ENCODE peak calls at places on chromosomes 5 and 9, in five cellular contexts. One of them, this sample, is unnamed.

GRCh38 chr5:150320048-150320555 is 17.4 kb upstream of the ARSI start:
- DNase-seq in astrocyte: peak; percentile 89
- DNase-seq in WERI-Rb-1: no peak
- DNase-seq in ovary: peak; percentile 44
- DNase-seq in tibial artery: peak; percentile 85
- DNase-seq in this sample: no peak

GRCh38 chr5:40676643-40677333 is 2.9 kb upstream of the PTGER4 start:
- DNase-seq in ovary: no peak
- DNase-seq in WERI-Rb-1: no peak
- DNase-seq in astrocyte: peak; percentile 85
- DNase-seq in tibial artery: no peak
- DNase-seq in this sample: no peak

GRCh38 chr9:18274693-18275092 is 199.3 kb upstream of the ADAMTSL1 start:
- DNase-seq in ovary: no peak
- DNase-seq in tibial artery: no peak
- DNase-seq in astrocyte: peak; percentile 25
- DNase-seq in WERI-Rb-1: no peak
- DNase-seq in this sample: no peak

GRCh38 chr9:6054280-6055099 is 39.1 kb upstream of the RANBP6 start:
- DNase-seq in WERI-Rb-1: peak; percentile 85
- DNase-seq in astrocyte: peak; percentile 39
- DNase-seq in ovary: peak; percentile 50
- DNase-seq in tibial artery: no peak
- DNase-seq in this sample: peak; percentile 72

GRCh38 chr5:14902826-14903560 is 31.4 kb upstream of the ANKH start:
- DNase-seq in ovary: no peak
- DNase-seq in WERI-Rb-1: no peak
- DNase-seq in astrocyte: no peak
- DNase-seq in tibial artery: no peak
- DNase-seq in this sample: no peak

GRCh38 chr9:127550277-127550676 is 61.8 kb upstream of the STXBP1 start:
- DNase-seq in ovary: no peak
- DNase-seq in astrocyte: no peak
- DNase-seq in WERI-Rb-1: no peak
- DNase-seq in tibial artery: no peak
- DNase-seq in this sample: no peak

GRCh38 chr9:124844291-124844690 is 9.0 kb upstream of the WDR38 start:
- DNase-seq in ovary: no peak
- DNase-seq in tibial artery: no peak
- DNase-seq in astrocyte: no peak
- DNase-seq in WERI-Rb-1: no peak
- DNase-seq in this sample: no peak

GRCh38 chr9:123453904-123454321 is 97.9 kb downstream of the CRB2 start:
- DNase-seq in astrocyte: no peak
- DNase-seq in ovary: no peak
- DNase-seq in tibial artery: no peak
- DNase-seq in WERI-Rb-1: no peak
- DNase-seq in this sample: no peak

GRCh38 chr5:69006030-69006429 is 87.8 kb upstream of the SLC30A5 start:
- DNase-seq in tibial artery: no peak
- DNase-seq in WERI-Rb-1: no peak
- DNase-seq in ovary: no peak
- DNase-seq in astrocyte: no peak
- DNase-seq in this sample: no peak

GRCh38 chr9:99259231-99259918 is 37.3 kb downstream of the SEC61B start:
- DNase-seq in astrocyte: peak; percentile 20
- DNase-seq in tibial artery: peak; percentile 91
- DNase-seq in WERI-Rb-1: no peak
- DNase-seq in ovary: peak; percentile 74
- DNase-seq in this sample: peak; percentile 22

GRCh38 chr9:135587658-135588057 is 26.1 kb downstream of the PAEP start:
- DNase-seq in tibial artery: no peak
- DNase-seq in ovary: no peak
- DNase-seq in WERI-Rb-1: no peak
- DNase-seq in astrocyte: no peak
- DNase-seq in this sample: no peak

GRCh38 chr5:31383734-31384133 is 148.2 kb downstream of the DROSHA start:
- DNase-seq in ovary: no peak
- DNase-seq in WERI-Rb-1: no peak
- DNase-seq in tibial artery: no peak
- DNase-seq in astrocyte: peak; percentile 23
- DNase-seq in this sample: no peak

GRCh38 chr9:111529787-111530186 is 4.8 kb downstream of the ZNF483 start:
- DNase-seq in tibial artery: no peak
- DNase-seq in astrocyte: no peak
- DNase-seq in ovary: no peak
- DNase-seq in WERI-Rb-1: no peak
- DNase-seq in this sample: no peak

GRCh38 chr5:55175781-55176175 is 2.8 kb upstream of the CDC20B start:
- DNase-seq in ovary: no peak
- DNase-seq in astrocyte: no peak
- DNase-seq in WERI-Rb-1: no peak
- DNase-seq in tibial artery: no peak
- DNase-seq in this sample: no peak

GRCh38 chr9:115845648-115846312 is 307.8 kb upstream of the PAPPA start:
- DNase-seq in astrocyte: peak; percentile 63
- DNase-seq in WERI-Rb-1: peak; percentile 26
- DNase-seq in tibial artery: no peak
- DNase-seq in ovary: no peak
- DNase-seq in this sample: no peak

GRCh38 chr5:141997358-141998006 is 15.3 kb downstream of the GNPDA1 start:
- DNase-seq in tibial artery: no peak
- DNase-seq in ovary: no peak
- DNase-seq in WERI-Rb-1: no peak
- DNase-seq in astrocyte: no peak
- DNase-seq in this sample: no peak

GRCh38 chr5:144972317-144972716 is 801.6 kb downstream of the KCTD16 start:
- DNase-seq in astrocyte: no peak
- DNase-seq in ovary: no peak
- DNase-seq in tibial artery: no peak
- DNase-seq in WERI-Rb-1: no peak
- DNase-seq in this sample: no peak

GRCh38 chr5:173341911-173342535 is 13.8 kb upstream of the STC2 start:
- DNase-seq in ovary: no peak
- DNase-seq in astrocyte: no peak
- DNase-seq in WERI-Rb-1: no peak
- DNase-seq in tibial artery: no peak
- DNase-seq in this sample: no peak

GRCh38 chr9:92010705-92011536 is 60.9 kb upstream of the ROR2 start:
- DNase-seq in tibial artery: no peak
- DNase-seq in astrocyte: no peak
- DNase-seq in ovary: no peak
- DNase-seq in WERI-Rb-1: no peak
- DNase-seq in this sample: no peak

GRCh38 chr9:119761737-119762136 is 392.5 kb upstream of the BRINP1 start:
- DNase-seq in WERI-Rb-1: no peak
- DNase-seq in ovary: no peak
- DNase-seq in tibial artery: no peak
- DNase-seq in astrocyte: no peak
- DNase-seq in this sample: no peak

GRCh38 chr5:68088302-68088701 is 127.3 kb upstream of the PIK3R1 start:
- DNase-seq in tibial artery: no peak
- DNase-seq in WERI-Rb-1: no peak
- DNase-seq in ovary: no peak
- DNase-seq in astrocyte: peak; percentile 86
- DNase-seq in this sample: no peak

GRCh38 chr9:86079421-86080111 is 19.8 kb downstream of the GOLM1 start:
- DNase-seq in astrocyte: peak; percentile 86
- DNase-seq in ovary: no peak
- DNase-seq in WERI-Rb-1: no peak
- DNase-seq in tibial artery: no peak
- DNase-seq in this sample: no peak

GRCh38 chr9:91034521-91034920 is 232.9 kb downstream of the SYK start:
- DNase-seq in astrocyte: no peak
- DNase-seq in WERI-Rb-1: no peak
- DNase-seq in ovary: no peak
- DNase-seq in tibial artery: no peak
- DNase-seq in this sample: no peak

GRCh38 chr5:68962632-68963484 is 131.0 kb upstream of the SLC30A5 start:
- DNase-seq in astrocyte: peak; percentile 21
- DNase-seq in tibial artery: peak; percentile 84
- DNase-seq in WERI-Rb-1: peak; percentile 79
- DNase-seq in ovary: peak; percentile 67
- DNase-seq in this sample: peak; percentile 73

GRCh38 chr5:145077028-145077427 is 758.1 kb downstream of the PRELID2 start:
- DNase-seq in ovary: no peak
- DNase-seq in astrocyte: no peak
- DNase-seq in tibial artery: no peak
- DNase-seq in WERI-Rb-1: no peak
- DNase-seq in this sample: no peak

GRCh38 chr5:6636293-6636692 is 3.1 kb downstream of the SRD5A1 start:
- DNase-seq in tibial artery: no peak
- DNase-seq in astrocyte: no peak
- DNase-seq in ovary: no peak
- DNase-seq in WERI-Rb-1: no peak
- DNase-seq in this sample: no peak

GRCh38 chr5:29878599-29878998 is 1314.9 kb upstream of the CDH6 start:
- DNase-seq in WERI-Rb-1: no peak
- DNase-seq in tibial artery: no peak
- DNase-seq in ovary: no peak
- DNase-seq in astrocyte: no peak
- DNase-seq in this sample: no peak

GRCh38 chr9:72952394-72952720 is 496 bp downstream of the ALDH1A1 start:
- DNase-seq in tibial artery: no peak
- DNase-seq in ovary: no peak
- DNase-seq in WERI-Rb-1: no peak
- DNase-seq in astrocyte: no peak
- DNase-seq in this sample: no peak

GRCh38 chr9:8052991-8053390 is 253.4 kb upstream of the DMAC1 start:
- DNase-seq in ovary: no peak
- DNase-seq in astrocyte: no peak
- DNase-seq in tibial artery: no peak
- DNase-seq in WERI-Rb-1: no peak
- DNase-seq in this sample: no peak

GRCh38 chr9:87085521-87085920 is 138.2 kb upstream of the GAS1 start:
- DNase-seq in WERI-Rb-1: no peak
- DNase-seq in ovary: no peak
- DNase-seq in astrocyte: no peak
- DNase-seq in tibial artery: no peak
- DNase-seq in this sample: no peak

GRCh38 chr9:133931059-133931458 is 61.1 kb downstream of the VAV2 start:
- DNase-seq in ovary: no peak
- DNase-seq in astrocyte: no peak
- DNase-seq in WERI-Rb-1: no peak
- DNase-seq in tibial artery: no peak
- DNase-seq in this sample: no peak

GRCh38 chr5:67354051-67354450 is 157.5 kb upstream of the CD180 start:
- DNase-seq in astrocyte: no peak
- DNase-seq in WERI-Rb-1: no peak
- DNase-seq in tibial artery: no peak
- DNase-seq in ovary: no peak
- DNase-seq in this sample: no peak

GRCh38 chr5:84343171-84343570 is 41.5 kb downstream of the EDIL3 start:
- DNase-seq in WERI-Rb-1: no peak
- DNase-seq in astrocyte: peak; percentile 20
- DNase-seq in tibial artery: no peak
- DNase-seq in ovary: no peak
- DNase-seq in this sample: no peak

GRCh38 chr9:123120131-123120530 is 86.7 kb downstream of the GPR21 start:
- DNase-seq in ovary: no peak
- DNase-seq in astrocyte: peak; percentile 32
- DNase-seq in WERI-Rb-1: no peak
- DNase-seq in tibial artery: no peak
- DNase-seq in this sample: no peak

GRCh38 chr9:31916591-31917223 is 467.7 kb upstream of the ACO1 start:
- DNase-seq in WERI-Rb-1: no peak
- DNase-seq in tibial artery: no peak
- DNase-seq in ovary: no peak
- DNase-seq in astrocyte: no peak
- DNase-seq in this sample: no peak
- TF ChIP-seq CTCF in WERI-Rb-1: peak; percentile 39
- TF ChIP-seq CTCF in tibial artery: no peak
- TF ChIP-seq CTCF in ovary: no peak
- TF ChIP-seq CTCF in astrocyte: no peak
- TF ChIP-seq CTCF in this sample: no peak

GRCh38 chr5:530001-530400 is 5.8 kb upstream of the SLC9A3 start:
- DNase-seq in astrocyte: no peak
- DNase-seq in WERI-Rb-1: no peak
- DNase-seq in ovary: no peak
- DNase-seq in tibial artery: no peak
- DNase-seq in this sample: no peak

GRCh38 chr5:527646-528591 is 3.7 kb upstream of the SLC9A3 start:
- DNase-seq in WERI-Rb-1: no peak
- DNase-seq in astrocyte: no peak
- DNase-seq in tibial artery: no peak
- DNase-seq in ovary: no peak
- DNase-seq in this sample: peak; percentile 36

GRCh38 chr5:526456-527088 is 2.3 kb upstream of the SLC9A3 start:
- DNase-seq in tibial artery: no peak
- DNase-seq in ovary: no peak
- DNase-seq in astrocyte: no peak
- DNase-seq in WERI-Rb-1: no peak
- DNase-seq in this sample: peak; percentile 10

GRCh38 chr5:530556-530955 is 6.3 kb upstream of the SLC9A3 start:
- DNase-seq in ovary: no peak
- DNase-seq in astrocyte: no peak
- DNase-seq in WERI-Rb-1: no peak
- DNase-seq in tibial artery: no peak
- DNase-seq in this sample: peak; percentile 9

GRCh38 chr5:528625-529511 is 4.6 kb upstream of the SLC9A3 start:
- DNase-seq in WERI-Rb-1: no peak
- DNase-seq in tibial artery: no peak
- DNase-seq in astrocyte: no peak
- DNase-seq in ovary: no peak
- DNase-seq in this sample: peak; percentile 33
- TF ChIP-seq CTCF in WERI-Rb-1: no peak
- TF ChIP-seq CTCF in tibial artery: no peak
- TF ChIP-seq CTCF in astrocyte: no peak
- TF ChIP-seq CTCF in ovary: no peak
- TF ChIP-seq CTCF in this sample: no peak

GRCh38 chr9:130537346-130538050 is 41.9 kb upstream of the FUBP3 start:
- DNase-seq in WERI-Rb-1: no peak
- DNase-seq in astrocyte: no peak
- DNase-seq in tibial artery: no peak
- DNase-seq in ovary: no peak
- DNase-seq in this sample: no peak
- TF ChIP-seq CTCF in WERI-Rb-1: no peak
- TF ChIP-seq CTCF in astrocyte: no peak
- TF ChIP-seq CTCF in tibial artery: no peak
- TF ChIP-seq CTCF in ovary: no peak
- TF ChIP-seq CTCF in this sample: no peak

GRCh38 chr9:78127271-78128225 is 95.9 kb upstream of the GNAQ start:
- DNase-seq in astrocyte: no peak
- DNase-seq in ovary: no peak
- DNase-seq in tibial artery: no peak
- DNase-seq in WERI-Rb-1: no peak
- DNase-seq in this sample: no peak

GRCh38 chr9:78130853-78131252 is 99.2 kb upstream of the GNAQ start:
- DNase-seq in astrocyte: no peak
- DNase-seq in WERI-Rb-1: no peak
- DNase-seq in tibial artery: no peak
- DNase-seq in ovary: no peak
- DNase-seq in this sample: no peak

GRCh38 chr9:78131969-78132687 is 100.5 kb upstream of the GNAQ start:
- DNase-seq in tibial artery: no peak
- DNase-seq in astrocyte: peak; percentile 47
- DNase-seq in ovary: no peak
- DNase-seq in WERI-Rb-1: peak; percentile 39
- DNase-seq in this sample: no peak

GRCh38 chr9:78132688-78133033 is 101.0 kb upstream of the GNAQ start:
- DNase-seq in tibial artery: no peak
- DNase-seq in WERI-Rb-1: no peak
- DNase-seq in ovary: no peak
- DNase-seq in astrocyte: no peak
- DNase-seq in this sample: no peak

GRCh38 chr9:78130004-78130403 is 98.4 kb upstream of the GNAQ start:
- DNase-seq in WERI-Rb-1: peak; percentile 31
- DNase-seq in astrocyte: peak; percentile 38
- DNase-seq in tibial artery: peak; percentile 83
- DNase-seq in ovary: no peak
- DNase-seq in this sample: no peak
- TF ChIP-seq CTCF in WERI-Rb-1: peak; percentile 38
- TF ChIP-seq CTCF in astrocyte: no peak
- TF ChIP-seq CTCF in tibial artery: no peak
- TF ChIP-seq CTCF in ovary: no peak
- TF ChIP-seq CTCF in this sample: no peak